ENCODE peak calls at places on chromosomes 2 and 18, in nine cellular contexts. D, Z, V, T, O, X, K, P and F are unnamed samples.

GRCh38 chr2:231189571-231190495 is 8.6 kb upstream of the ARMC9 start:
- DNase-seq in O (no peak), K (no peak), D (no peak), Z (no peak), P (no peak), X (peak), T (peak), V (peak), F (no peak)

GRCh38 chr2:207184348-207184747 is 18.6 kb upstream of the KLF7 start:
- DNase-seq in X (no peak), P (no peak), V (no peak), D (no peak), T (no peak), K (no peak), O (no peak), Z (no peak), F (no peak)

GRCh38 chr2:104078431-104079157 is 775.3 kb upstream of the POU3F3 start:
- DNase-seq in K (no peak), D (peak), T (no peak), P (no peak), V (no peak), Z (no peak), O (no peak), X (no peak), F (no peak)

GRCh38 chr2:111961663-111962062 is 63.3 kb downstream of the MERTK start:
- DNase-seq in P (no peak), D (no peak), X (no peak), Z (no peak), K (no peak), O (no peak), T (no peak), V (no peak), F (no peak)

GRCh38 chr2:216236486-216236885 is 127.3 kb downstream of the XRCC5 start:
- DNase-seq in D (no peak), V (no peak), O (no peak), T (no peak), X (no peak), Z (no peak), P (no peak), K (no peak), F (no peak)

GRCh38 chr2:126370208-126370607 is 285.8 kb upstream of the GYPC start:
- DNase-seq in P (no peak), K (no peak), D (no peak), O (no peak), T (no peak), V (no peak), Z (no peak), X (no peak), F (no peak)

GRCh38 chr18:42156266-42156665 is 201.2 kb downstream of the PIK3C3 start:
- DNase-seq in V (no peak), O (no peak), T (no peak), K (no peak), P (no peak), D (no peak), X (no peak), Z (no peak), F (no peak)

GRCh38 chr2:55620123-55620779 is 2.8 kb upstream of the PPP4R3B start:
- DNase-seq in K (no peak), P (no peak), T (no peak), D (peak), V (no peak), O (peak), Z (peak), X (no peak), F (no peak)

GRCh38 chr2:182554950-182555349 is 128.1 kb upstream of the PDE1A start:
- DNase-seq in Z (peak), P (no peak), K (no peak), X (no peak), T (no peak), O (no peak), D (peak), V (no peak), F (no peak)

GRCh38 chr2:240143801-240144648 is 3.6 kb upstream of the OTOS start:
- DNase-seq in D (peak), Z (peak), K (peak), T (peak), O (peak), X (peak), P (peak), V (peak), F (peak)

GRCh38 chr2:188993264-188993663 is 19.1 kb downstream of the COL3A1 start:
- DNase-seq in T (no peak), P (no peak), V (no peak), O (no peak), Z (no peak), X (no peak), D (no peak), K (no peak), F (no peak)

GRCh38 chr2:9205481-9205880 is 1.1 kb upstream of the ASAP2 start:
- DNase-seq in V (no peak), Z (no peak), O (no peak), K (no peak), D (no peak), X (no peak), P (no peak), T (no peak), F (no peak)

GRCh38 chr2:203786912-203787311 is 80.5 kb downstream of the CD28 start:
- DNase-seq in T (no peak), X (no peak), O (no peak), P (no peak), V (peak), D (no peak), K (no peak), Z (peak), F (peak)

GRCh38 chr2:232633413-232634318 is at the start of gene EFHD1:
- DNase-seq in Z (peak), V (peak), K (no peak), T (peak), P (peak), O (peak), D (peak), X (peak), F (peak)

GRCh38 chr18:79420033-79420745 is 24.5 kb downstream of the NFATC1 start:
- DNase-seq in P (no peak), D (no peak), V (no peak), Z (no peak), K (no peak), O (no peak), T (no peak), X (no peak), F (no peak)

GRCh38 chr2:19217203-19217602 is 141.2 kb downstream of the OSR1 start:
- DNase-seq in D (no peak), X (no peak), K (no peak), Z (no peak), O (no peak), T (no peak), V (no peak), P (no peak), F (no peak)

GRCh38 chr2:157789933-157790511 is 86.1 kb downstream of the ACVR1 start:
- DNase-seq in P (no peak), O (no peak), K (no peak), X (no peak), Z (no peak), V (peak), T (peak), D (no peak), F (no peak)

GRCh38 chr2:238929242-238930081 is 81.6 kb downstream of the TWIST2 start:
- DNase-seq in Z (no peak), V (peak), D (no peak), T (peak), P (peak), O (no peak), X (peak), K (no peak), F (peak)

GRCh38 chr2:61340242-61340641 is 130.6 kb downstream of the USP34 start:
- DNase-seq in K (no peak), O (no peak), T (no peak), D (peak), V (no peak), Z (no peak), P (no peak), X (no peak), F (no peak)

GRCh38 chr2:98483257-98483861 is 38.7 kb downstream of the INPP4A start:
- DNase-seq in Z (no peak), T (no peak), D (no peak), X (no peak), K (no peak), P (no peak), O (no peak), V (peak), F (no peak)

GRCh38 chr2:27075219-27075871 is 3.1 kb upstream of the EMILIN1 start:
- DNase-seq in D (no peak), P (peak), V (peak), T (peak), Z (peak), O (peak), X (peak), K (no peak), F (no peak)

GRCh38 chr2:120865656-120866055 is 130.0 kb downstream of the GLI2 start:
- DNase-seq in X (no peak), D (no peak), K (no peak), P (no peak), O (no peak), Z (no peak), V (peak), T (no peak), F (no peak)

GRCh38 chr2:181164699-181165098 is 184.3 kb downstream of the UBE2E3 start:
- DNase-seq in O (no peak), V (no peak), D (no peak), Z (no peak), K (no peak), X (no peak), T (no peak), P (no peak), F (no peak)

GRCh38 chr2:14557111-14557510 is 75.4 kb upstream of the LRATD1 start:
- DNase-seq in D (no peak), O (no peak), X (no peak), K (no peak), T (no peak), Z (no peak), V (no peak), P (no peak), F (no peak)

GRCh38 chr2:64637000-64637628 is 16.6 kb downstream of the SERTAD2 start:
- DNase-seq in O (no peak), D (no peak), X (no peak), K (no peak), Z (no peak), P (no peak), V (no peak), T (no peak), F (no peak)

GRCh38 chr2:227414846-227415245 is 27.1 kb upstream of the SCYGR1 start:
- DNase-seq in K (no peak), V (no peak), O (no peak), T (no peak), X (no peak), D (peak), P (no peak), Z (no peak), F (no peak)

GRCh38 chr2:50401772-50402653 is 629.9 kb downstream of the NRXN1 start:
- DNase-seq in T (peak), Z (peak), X (no peak), D (peak), O (peak), P (peak), V (peak), K (peak), F (peak)

GRCh38 chr18:77970814-77971213 is 721.2 kb downstream of the GALR1 start:
- DNase-seq in P (no peak), D (no peak), Z (no peak), V (no peak), X (no peak), O (no peak), T (no peak), K (peak), F (no peak)

GRCh38 chr2:28093308-28093707 is 202.8 kb downstream of the BABAM2 start:
- DNase-seq in P (no peak), X (no peak), D (no peak), T (no peak), Z (no peak), V (no peak), O (no peak), K (no peak), F (no peak)

GRCh38 chr18:10032331-10032979 is 118.6 kb downstream of the VAPA start:
- DNase-seq in O (no peak), X (peak), P (no peak), T (peak), V (no peak), Z (peak), D (no peak), K (peak), F (no peak)

GRCh38 chr2:235390816-235391194 is 103.0 kb upstream of the AGAP1 start:
- DNase-seq in T (no peak), D (no peak), P (no peak), V (no peak), Z (no peak), O (no peak), X (no peak), K (no peak), F (no peak)

GRCh38 chr2:174952607-174953006 is 52.6 kb downstream of the CHN1 start:
- DNase-seq in P (no peak), V (no peak), K (no peak), T (no peak), D (no peak), X (no peak), O (no peak), Z (no peak), F (no peak)

GRCh38 chr2:103401621-103402020 is 639.8 kb downstream of the TMEM182 start:
- DNase-seq in Z (peak), X (no peak), T (no peak), O (peak), P (no peak), K (peak), V (no peak), D (peak), F (no peak)

GRCh38 chr2:237786936-237787335 is 11.6 kb upstream of the RBM44 start:
- DNase-seq in V (no peak), Z (no peak), K (no peak), O (no peak), X (no peak), P (no peak), T (no peak), D (no peak), F (no peak)

GRCh38 chr2:190413421-190413820 is 5.3 kb downstream of the MFSD6 start:
- DNase-seq in V (no peak), P (no peak), K (no peak), D (no peak), X (no peak), Z (no peak), T (no peak), O (no peak), F (no peak)

GRCh38 chr2:138708682-138709241 is 71.4 kb downstream of the NXPH2 start:
- DNase-seq in X (no peak), P (no peak), O (no peak), V (no peak), K (no peak), D (no peak), Z (no peak), T (no peak), F (no peak)

GRCh38 chr2:62415019-62415431 is 91.0 kb downstream of the TMEM17 start:
- DNase-seq in T (no peak), K (no peak), O (no peak), X (no peak), Z (no peak), V (no peak), D (no peak), P (no peak), F (no peak)

GRCh38 chr2:168470188-168470879 is 14.3 kb downstream of the CERS6 start:
- DNase-seq in X (no peak), V (no peak), P (no peak), Z (no peak), O (no peak), D (no peak), T (no peak), K (no peak), F (no peak)

GRCh38 chr2:183984871-183985270 is 613.5 kb upstream of the ZNF804A start:
- DNase-seq in K (no peak), V (no peak), Z (no peak), O (no peak), D (no peak), X (no peak), T (no peak), P (no peak), F (no peak)

GRCh38 chr2:199659207-199659606 is 191.8 kb downstream of the FTCDNL1 start:
- DNase-seq in K (peak), O (peak), V (no peak), Z (peak), D (no peak), T (no peak), P (no peak), X (no peak), F (no peak)

GRCh38 chr18:2050016-2050415 is 521.3 kb downstream of the METTL4 start:
- DNase-seq in V (no peak), K (no peak), P (no peak), O (no peak), T (no peak), D (no peak), Z (no peak), X (no peak), F (no peak)
- TF ChIP-seq EP300 in V (no peak), K (no peak), P (no peak), O (no peak), T (no peak), D (no peak), Z (no peak), X (no peak), F (no peak)

DNA sequence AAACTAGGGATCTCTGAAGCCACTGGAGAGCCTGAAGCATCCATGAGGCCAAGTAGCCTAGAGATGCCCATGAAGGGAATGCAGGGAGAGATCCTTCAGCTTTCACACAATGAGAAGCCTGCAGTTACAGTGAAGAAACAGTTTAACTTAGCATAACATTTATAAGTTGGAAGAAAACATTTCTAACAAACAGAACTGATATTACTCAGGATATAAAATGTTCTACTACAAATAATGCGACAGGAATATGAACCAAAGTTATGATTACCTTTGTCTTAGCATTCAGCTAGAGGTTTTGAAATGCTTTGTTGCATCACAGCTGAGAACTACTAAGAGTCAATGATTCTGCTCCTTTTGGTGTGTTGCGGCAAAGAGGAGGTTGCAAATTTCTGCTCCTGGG is 6.9 kb upstream of the KYNU start:
- DNase-seq in X (no peak), V (no peak), K (no peak), T (no peak), O (no peak), D (peak), Z (no peak), P (no peak), F (no peak)
- TF ChIP-seq EP300 in X (no peak), V (no peak), K (no peak), T (no peak), O (no peak), D (peak), Z (no peak), P (no peak), F (no peak)

GRCh38 chr2:152456262-152456661 is 121.3 kb downstream of the FMNL2 start:
- DNase-seq in V (no peak), Z (no peak), X (no peak), T (no peak), D (peak), P (no peak), K (no peak), O (no peak), F (no peak)
- TF ChIP-seq EP300 in V (no peak), Z (no peak), X (no peak), T (no peak), D (no peak), P (no peak), K (no peak), O (no peak), F (no peak)

GRCh38 chr2:44433841-44434240 is 72.1 kb downstream of the CAMKMT start:
- DNase-seq in K (no peak), P (no peak), Z (no peak), X (no peak), D (peak), O (no peak), V (no peak), T (no peak), F (no peak)

GRCh38 chr2:44429034-44429433 is 67.3 kb downstream of the CAMKMT start:
- DNase-seq in X (no peak), D (peak), T (no peak), O (no peak), V (no peak), P (no peak), K (no peak), Z (no peak), F (no peak)

DNA sequence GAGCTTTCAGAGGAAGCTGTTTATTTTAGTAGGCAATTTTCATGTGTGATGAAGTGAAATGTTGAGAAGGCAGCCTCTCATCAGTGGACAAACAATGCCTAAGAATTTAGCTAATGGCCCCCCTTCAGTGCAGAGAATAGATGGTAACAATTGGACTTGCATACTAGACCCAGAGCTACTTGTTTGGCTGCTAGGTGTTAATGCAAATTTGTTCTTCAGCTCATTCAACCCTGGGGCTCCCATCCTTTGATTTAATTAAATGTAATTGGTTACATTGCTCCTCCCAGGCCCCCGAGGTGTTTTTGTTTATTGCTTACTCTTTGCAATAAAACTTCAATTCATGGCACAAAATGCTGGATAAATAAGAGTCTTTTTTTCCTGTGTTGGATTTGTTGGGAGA is 68.6 kb downstream of the CAMKMT start:
- DNase-seq in T (no peak), K (no peak), V (no peak), O (no peak), Z (no peak), D (no peak), P (no peak), X (no peak), F (no peak)
- TF ChIP-seq EP300 in T (no peak), K (no peak), V (no peak), O (no peak), Z (no peak), D (no peak), P (no peak), X (no peak), F (no peak)

GRCh38 chr2:106280653-106281202 is 86.6 kb upstream of the UXS1 start:
- DNase-seq in X (no peak), O (no peak), D (no peak), V (no peak), K (no peak), T (no peak), P (no peak), Z (no peak), F (no peak)
- TF ChIP-seq EP300 in X (no peak), O (no peak), D (no peak), V (no peak), K (no peak), T (no peak), P (no peak), Z (no peak), F (no peak)